ENCODE peak calls at places on chromosome X, in five cellular contexts. G is NT2/D1; M is stimulated activated naive CD8-positive, alpha-beta T cell treated with anti-CD3 and anti-CD28 coated beads, Interleukin-15, Interleukin-2, amounts not matched to agents 100 U/mL and 50 U/mL, for 24 hours; N is left ventricle myocardium inferior; P is A549. L is an unnamed sample.

GRCh38 chrX:15471016-15471415 is 22.1 kb downstream of the PIR start:
- DNase-seq in P (peak; percentile 70), G (peak; percentile 32), M (peak; percentile 50), N (peak; percentile 18), L (peak; percentile 27)

GRCh38 chrX:26511621-26512363 is 295.8 kb downstream of the MAGEB5 start:
- DNase-seq in G (no peak), N (no peak), P (no peak), M (no peak), L (no peak)

GRCh38 chrX:143634701-143635442 is 1.0 kb downstream of the SLITRK4 start:
- DNase-seq in M (no peak), G (no peak), P (no peak), N (no peak), L (no peak)

GRCh38 chrX:54825716-54826428 is 18.3 kb downstream of the MAGED2 start:
- DNase-seq in P (peak; percentile 5), M (no peak), G (no peak), N (no peak), L (no peak)

GRCh38 chrX:56248492-56248891 is 16.3 kb downstream of the KLF8 start:
- DNase-seq in G (no peak), P (peak; percentile 51), M (peak; percentile 46), N (peak; percentile 20), L (peak; percentile 21)

GRCh38 chrX:19566359-19567141 is 51.2 kb upstream of the MAP3K15 start:
- DNase-seq in G (peak; percentile 5), P (no peak), M (peak; percentile 38), N (no peak), L (no peak)

GRCh38 chrX:21166302-21166982 is 207.8 kb upstream of the CNKSR2 start:
- DNase-seq in N (no peak), P (peak; percentile 75), M (no peak), G (no peak), L (no peak)

GRCh38 chrX:72269671-72270251 is 7.3 kb downstream of the RPS4X start:
- DNase-seq in M (peak; percentile 29), P (peak; percentile 38), N (no peak), G (no peak), L (no peak)

GRCh38 chrX:69010339-69010738 is 154.9 kb downstream of the PJA1 start:
- DNase-seq in P (no peak), G (no peak), N (no peak), M (no peak), L (no peak)

GRCh38 chrX:129748265-129748664 is 9.5 kb downstream of the XPNPEP2 start:
- DNase-seq in M (no peak), N (no peak), G (no peak), P (no peak), L (no peak)

GRCh38 chrX:49844622-49845021 is 15.5 kb downstream of the PAGE4 start:
- DNase-seq in M (no peak), P (no peak), N (no peak), G (no peak), L (no peak)

GRCh38 chrX:44071070-44071645 is 98.0 kb upstream of the NDP start:
- DNase-seq in G (no peak), N (no peak), M (no peak), P (no peak), L (no peak)

GRCh38 chrX:28888421-28888820 is 301.2 kb downstream of the IL1RAPL1 start:
- DNase-seq in G (no peak), P (no peak), M (no peak), N (no peak), L (no peak)

GRCh38 chrX:104370089-104370488 is 115.4 kb upstream of the ESX1 start:
- DNase-seq in G (no peak), P (peak; percentile 28), N (no peak), M (no peak), L (peak; percentile 26)

GRCh38 chrX:74527344-74527743 is 87.1 kb downstream of the RLIM start:
- DNase-seq in P (no peak), G (no peak), N (no peak), M (no peak), L (no peak)